ENCODE peak calls at places on chromosomes 4 and X, in four cellular contexts. O, I, B and E are unnamed samples.

GRCh38 chr4:46648088-46648744 is 258.3 kb upstream of the GABRA2 start:
- DNase-seq in O (peak), I (no peak), B (peak), E (no peak)

GRCh38 chrX:130669233-130669632 is 233.8 kb downstream of the ENOX2 start:
- DNase-seq in O (no peak), I (peak), B (no peak), E (no peak)

GRCh38 chr4:169268951-169269781 is 1.6 kb downstream of the SH3RF1 start:
- DNase-seq in O (peak), I (peak), B (no peak), E (no peak)

GRCh38 chr4:80566203-80566872 is 230.8 kb downstream of the CFAP299 start:
- DNase-seq in O (no peak), I (no peak), B (no peak), E (no peak)

GRCh38 chr4:71860643-71861042 is 76.8 kb upstream of the GC start:
- DNase-seq in O (peak), I (no peak), B (no peak), E (no peak)

GRCh38 chrX:70001708-70002341 is 47.9 kb downstream of the AWAT2 start:
- DNase-seq in O (no peak), I (no peak), B (no peak), E (no peak)

GRCh38 chrX:110665636-110666035 is 130.0 kb downstream of the CHRDL1 start:
- DNase-seq in O (peak), I (peak), B (peak), E (peak)

GRCh38 chr4:89685690-89686089 is 151.3 kb downstream of the SNCA start:
- DNase-seq in O (no peak), I (no peak), B (no peak), E (no peak)

GRCh38 chr4:146959692-146960091 is 14.0 kb upstream of the TTC29 start:
- DNase-seq in O (no peak), I (no peak), B (no peak), E (no peak)

GRCh38 chrX:83916525-83916924 is 55.6 kb downstream of the CYLC1 start:
- DNase-seq in O (peak), I (peak), B (peak), E (no peak)

GRCh38 chr4:112109455-112110425 is 35.5 kb upstream of the FAM241A start:
- DNase-seq in O (no peak), I (peak), B (no peak), E (no peak)

GRCh38 chr4:113467581-113467980 is 294.0 kb downstream of the CAMK2D start:
- DNase-seq in O (no peak), I (peak), B (no peak), E (no peak)

DNA sequence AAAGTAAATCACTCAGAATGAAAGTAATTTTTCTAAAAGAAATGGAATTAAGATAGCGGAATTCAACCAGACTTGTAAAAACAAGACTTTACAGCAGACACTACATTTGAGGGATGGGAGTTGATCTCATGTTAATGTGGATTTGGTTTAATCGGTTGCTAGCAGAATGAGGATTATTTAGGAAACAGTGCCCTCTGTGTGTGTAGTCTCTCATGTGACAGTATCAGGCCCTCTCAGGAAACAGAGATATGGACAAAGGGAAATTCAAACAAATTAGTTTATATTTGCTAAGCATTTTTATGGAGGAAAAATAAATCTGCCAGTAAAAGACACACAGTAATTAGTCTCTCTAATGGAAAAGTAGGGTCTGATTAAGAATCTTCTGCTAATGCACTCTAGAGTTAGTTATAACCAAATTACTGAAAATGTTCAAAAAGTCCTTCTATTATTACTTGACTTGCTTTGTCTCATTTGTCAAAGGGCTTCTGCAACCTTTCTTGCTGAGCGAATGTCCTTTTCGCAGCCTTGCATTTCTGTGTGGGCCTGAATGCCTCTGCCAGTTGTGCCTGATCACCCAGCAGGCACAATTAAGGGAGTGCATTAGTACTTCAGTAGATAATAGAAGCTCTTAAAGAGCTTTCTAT is 1282.3 kb upstream of the TENM3 start:
- DNase-seq in O (no peak), I (no peak), B (no peak), E (no peak)
- TF ChIP-seq CTCF in O (peak), I (no peak), B (no peak), E (peak)

DNA sequence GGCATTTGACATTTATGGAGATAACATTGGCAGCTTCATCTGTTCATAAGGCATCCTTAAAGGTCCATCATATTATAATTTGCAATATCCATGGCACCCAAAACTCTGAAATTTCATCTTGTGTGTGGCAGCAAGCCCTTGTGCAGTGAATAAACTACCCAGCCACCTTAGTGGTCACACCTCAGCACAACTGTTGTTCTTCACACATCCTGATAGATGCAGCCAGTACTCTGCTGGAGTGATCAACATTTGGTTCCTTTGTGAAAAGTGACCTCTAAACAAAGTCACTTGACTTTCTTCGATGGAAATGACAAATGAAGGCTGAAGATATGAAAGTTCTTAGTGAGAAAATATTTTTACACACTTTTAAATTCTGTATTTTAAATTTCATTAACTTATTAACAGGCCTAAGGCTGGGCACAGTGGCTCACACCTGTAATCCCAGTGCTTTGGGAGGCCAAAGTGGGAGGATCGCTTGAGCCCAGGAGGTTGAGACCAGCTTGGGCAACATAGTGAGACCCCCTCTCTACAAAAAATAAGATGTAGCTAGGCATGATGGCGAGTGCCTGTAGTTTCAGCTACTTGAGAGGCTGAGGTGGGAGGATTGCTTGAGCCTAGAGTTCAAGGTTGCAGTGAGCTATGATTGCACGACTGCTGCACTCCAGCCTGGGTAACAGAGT is 161.4 kb downstream of the SPRY1 start:
- DNase-seq in O (no peak), I (no peak), B (no peak), E (no peak)
- TF ChIP-seq CTCF in O (no peak), I (no peak), B (no peak), E (no peak)

DNA sequence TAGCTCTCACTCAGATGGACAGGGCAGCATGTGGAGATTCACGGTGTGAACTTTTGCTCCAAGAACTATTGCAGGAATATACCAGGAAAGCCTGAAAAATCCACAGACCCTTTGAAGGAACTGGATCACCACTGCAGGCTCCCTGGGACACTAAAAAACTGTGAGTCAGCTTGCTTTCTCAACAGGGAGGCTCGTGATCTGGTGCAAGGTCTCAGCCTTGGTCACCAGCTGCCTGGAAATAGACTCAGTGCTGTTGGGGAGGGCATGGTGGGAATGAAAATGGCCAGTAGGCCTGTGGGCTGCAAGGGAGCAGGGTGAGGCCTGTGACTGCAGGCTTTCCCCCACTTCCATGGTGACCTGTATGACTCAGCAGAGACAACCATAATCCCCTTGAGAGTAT is 426.4 kb upstream of the RPS6KA3 start:
- DNase-seq in O (no peak), I (no peak), B (no peak), E (no peak)
- TF ChIP-seq CTCF in O (no peak), I (no peak), B (no peak), E (no peak)

DNA sequence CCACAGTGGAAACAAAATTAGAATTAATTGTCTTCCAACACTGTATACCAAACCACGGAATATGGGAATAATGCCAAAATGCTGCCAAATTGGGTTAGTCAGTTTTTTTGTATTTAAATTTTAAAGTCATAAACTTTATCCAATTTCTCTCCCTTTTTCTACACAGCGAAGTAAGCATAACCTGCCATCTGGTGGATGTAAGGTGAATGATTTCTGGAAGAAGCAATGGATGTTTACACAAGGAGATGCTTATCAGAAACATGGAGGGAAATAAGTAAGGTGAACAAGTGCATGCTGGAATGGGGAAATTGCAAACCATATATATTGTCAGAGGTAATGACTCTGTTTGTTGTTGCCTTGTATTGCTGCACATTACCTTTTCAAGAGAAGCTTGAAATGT is 691.9 kb downstream of the TECRL start:
- DNase-seq in O (no peak), I (no peak), B (no peak), E (no peak)
- TF ChIP-seq CTCF in O (peak), I (peak), B (peak), E (no peak)

DNA sequence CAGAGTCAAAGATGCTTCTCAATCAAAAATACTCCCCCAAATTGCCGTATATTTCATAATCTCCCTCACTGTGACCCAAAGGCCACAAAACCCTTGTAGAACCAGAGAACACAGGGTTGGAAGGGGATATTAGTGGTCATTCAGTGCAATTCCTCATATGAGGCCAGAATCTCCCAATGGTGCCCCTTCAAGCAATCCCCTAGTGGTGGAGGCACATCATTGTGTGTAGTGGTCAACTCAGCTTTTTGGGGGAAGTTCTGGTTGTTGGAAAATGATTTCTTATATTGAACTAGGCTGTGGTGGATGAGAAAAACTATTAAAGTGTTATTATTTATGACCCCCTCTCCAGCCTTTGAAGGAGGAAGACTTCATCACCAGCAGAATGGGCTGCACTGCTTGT is 17.6 kb upstream of the BOD1L1 start:
- DNase-seq in O (no peak), I (no peak), B (no peak), E (no peak)
- TF ChIP-seq CTCF in O (peak), I (peak), B (no peak), E (no peak)

GRCh38 chr4:20428410-20429160 is 176.9 kb downstream of the SLIT2 start:
- DNase-seq in O (no peak), I (no peak), B (no peak), E (no peak)

GRCh38 chr4:20430555-20430954 is 178.8 kb downstream of the SLIT2 start:
- DNase-seq in O (no peak), I (peak), B (no peak), E (no peak)

GRCh38 chr4:20433101-20433705 is 181.5 kb downstream of the SLIT2 start:
- DNase-seq in O (no peak), I (no peak), B (no peak), E (no peak)

GRCh38 chr4:20432098-20432497 is 180.4 kb downstream of the SLIT2 start:
- DNase-seq in O (no peak), I (peak), B (no peak), E (no peak)

DNA sequence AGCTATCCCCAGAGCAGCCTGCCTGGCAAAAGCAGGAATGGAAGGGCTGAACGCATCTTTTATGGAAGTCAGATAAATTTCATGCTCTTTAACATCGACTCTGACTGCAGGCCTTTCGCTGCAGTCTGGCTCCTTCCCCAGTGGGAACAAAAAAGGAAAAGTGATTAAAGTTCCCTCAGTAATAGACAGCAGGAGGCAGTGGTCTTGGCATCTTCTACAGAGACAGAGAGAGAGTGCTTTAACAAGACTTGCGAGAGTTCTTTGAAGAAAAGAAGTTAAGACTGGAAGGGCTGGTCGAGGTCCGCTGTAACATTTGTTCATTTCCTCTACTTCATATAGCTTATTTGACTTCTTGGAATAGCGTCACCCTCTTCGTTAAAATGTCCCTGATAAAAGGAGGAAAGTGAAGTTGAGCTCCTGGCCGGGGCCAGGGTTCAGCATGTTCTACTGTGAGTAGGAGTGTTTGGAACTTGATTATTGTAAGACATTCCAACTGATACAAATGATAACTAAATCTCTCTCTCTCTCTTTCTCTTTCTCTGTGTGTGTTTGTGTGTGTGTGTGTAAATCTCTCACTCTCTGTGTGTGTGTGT is 179.8 kb downstream of the SLIT2 start:
- DNase-seq in O (no peak), I (no peak), B (no peak), E (no peak)
- TF ChIP-seq CTCF in O (peak), I (peak), B (no peak), E (peak)

DNA sequence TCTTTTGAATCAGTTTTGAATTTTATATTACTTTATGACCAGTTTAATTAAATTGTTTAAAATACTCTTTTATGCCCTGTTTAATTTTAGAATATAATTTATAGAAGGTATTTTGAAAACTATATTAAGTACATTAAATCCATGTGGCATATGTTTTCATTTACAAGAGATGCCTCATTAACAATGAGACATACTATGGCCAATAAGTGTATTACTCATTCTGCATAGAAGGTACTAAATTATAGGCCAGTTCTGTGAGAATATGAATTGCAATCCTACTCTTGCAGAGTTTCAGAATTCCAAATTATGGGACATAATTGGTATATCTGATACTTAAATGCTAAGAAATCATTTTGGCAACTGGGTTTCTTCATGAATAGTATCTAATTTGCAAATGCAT is 951.1 kb downstream of the FAT4 start:
- DNase-seq in O (no peak), I (no peak), B (no peak), E (no peak)
- TF ChIP-seq CTCF in O (no peak), I (no peak), B (no peak), E (no peak)

GRCh38 chr4:109816894-109817293 is 1.3 kb downstream of the GAR1 start:
- DNase-seq in O (no peak), I (no peak), B (no peak), E (no peak)

GRCh38 chr4:109811707-109812106 is 3.9 kb upstream of the GAR1 start:
- DNase-seq in O (no peak), I (no peak), B (no peak), E (no peak)

GRCh38 chr4:109818268-109818667 is 2.7 kb downstream of the GAR1 start:
- DNase-seq in O (no peak), I (no peak), B (no peak), E (no peak)

GRCh38 chr4:109816082-109816442 is 500 bp downstream of the GAR1 start:
- DNase-seq in O (no peak), I (no peak), B (peak), E (no peak)

GRCh38 chr4:109815151-109816081 is at the start of gene GAR1:
- DNase-seq in O (peak), I (peak), B (peak), E (peak)
- TF ChIP-seq CTCF in O (no peak), I (no peak), B (no peak), E (no peak)